ENCODE peak calls at places on chromosomes 13 and 19, in eight cellular contexts. One of them, this sample, is unnamed.

GRCh38 chr19:6752257-6753177 is 13.0 kb downstream of the TRIP10 start:
- DNase-seq in GM06990: no peak
- DNase-seq in body of pancreas: no peak
- DNase-seq in heart left ventricle: no peak
- DNase-seq in brain microvascular endothelial cell: no peak
- DNase-seq in AG10803: no peak
- DNase-seq in mammary epithelial cell: no peak
- DNase-seq in NB4: no peak
- DNase-seq in this sample: no peak

GRCh38 chr19:22600690-22601648 is 33.2 kb upstream of the ZNF492 start:
- DNase-seq in AG10803: no peak
- DNase-seq in NB4: no peak
- DNase-seq in body of pancreas: no peak
- DNase-seq in GM06990: no peak
- DNase-seq in brain microvascular endothelial cell: no peak
- DNase-seq in mammary epithelial cell: no peak
- DNase-seq in heart left ventricle: peak; percentile 24
- DNase-seq in this sample: no peak

GRCh38 chr19:16355293-16356043 is 30.8 kb downstream of the KLF2 start:
- DNase-seq in NB4: peak; percentile 92
- DNase-seq in mammary epithelial cell: peak; percentile 21
- DNase-seq in AG10803: no peak
- DNase-seq in body of pancreas: no peak
- DNase-seq in brain microvascular endothelial cell: peak; percentile 57
- DNase-seq in heart left ventricle: peak; percentile 76
- DNase-seq in GM06990: no peak
- DNase-seq in this sample: peak; percentile 33

GRCh38 chr19:35720648-35721047 is 2.8 kb downstream of the KMT2B start:
- DNase-seq in GM06990: no peak
- DNase-seq in brain microvascular endothelial cell: no peak
- DNase-seq in mammary epithelial cell: no peak
- DNase-seq in heart left ventricle: no peak
- DNase-seq in NB4: no peak
- DNase-seq in body of pancreas: no peak
- DNase-seq in AG10803: no peak
- DNase-seq in this sample: no peak

GRCh38 chr19:51511353-51511752 is 9.8 kb upstream of the SIGLEC12 start:
- DNase-seq in mammary epithelial cell: no peak
- DNase-seq in heart left ventricle: no peak
- DNase-seq in brain microvascular endothelial cell: no peak
- DNase-seq in body of pancreas: no peak
- DNase-seq in NB4: peak; percentile 50
- DNase-seq in AG10803: no peak
- DNase-seq in GM06990: no peak
- DNase-seq in this sample: peak; percentile 2

GRCh38 chr19:38869836-38870607 is 8.1 kb downstream of the RINL start:
- DNase-seq in heart left ventricle: peak; percentile 94
- DNase-seq in AG10803: peak; percentile 60
- DNase-seq in NB4: peak; percentile 66
- DNase-seq in GM06990: peak; percentile 93
- DNase-seq in mammary epithelial cell: peak; percentile 46
- DNase-seq in brain microvascular endothelial cell: peak; percentile 18
- DNase-seq in body of pancreas: peak; percentile 94
- DNase-seq in this sample: peak; percentile 63

GRCh38 chr19:1651061-1651547 is 1.3 kb downstream of the TCF3 start:
- DNase-seq in NB4: peak; percentile 58
- DNase-seq in mammary epithelial cell: no peak
- DNase-seq in AG10803: peak; percentile 12
- DNase-seq in heart left ventricle: peak; percentile 44
- DNase-seq in body of pancreas: no peak
- DNase-seq in GM06990: peak; percentile 86
- DNase-seq in brain microvascular endothelial cell: no peak
- DNase-seq in this sample: peak; percentile 48

GRCh38 chr19:11450570-11451326 is 15.3 kb downstream of the PRKCSH start:
- DNase-seq in brain microvascular endothelial cell: no peak
- DNase-seq in body of pancreas: no peak
- DNase-seq in mammary epithelial cell: no peak
- DNase-seq in AG10803: no peak
- DNase-seq in heart left ventricle: no peak
- DNase-seq in NB4: no peak
- DNase-seq in GM06990: no peak
- DNase-seq in this sample: no peak

GRCh38 chr19:29552454-29553280 is 26.9 kb downstream of the VSTM2B start:
- DNase-seq in GM06990: no peak
- DNase-seq in heart left ventricle: no peak
- DNase-seq in brain microvascular endothelial cell: no peak
- DNase-seq in AG10803: no peak
- DNase-seq in body of pancreas: no peak
- DNase-seq in mammary epithelial cell: no peak
- DNase-seq in NB4: no peak
- DNase-seq in this sample: no peak

GRCh38 chr13:24130134-24130792 is 30.3 kb upstream of the SPATA13 start:
- DNase-seq in brain microvascular endothelial cell: no peak
- DNase-seq in heart left ventricle: no peak
- DNase-seq in mammary epithelial cell: no peak
- DNase-seq in NB4: no peak
- DNase-seq in GM06990: no peak
- DNase-seq in AG10803: peak; percentile 11
- DNase-seq in body of pancreas: no peak
- DNase-seq in this sample: no peak

GRCh38 chr19:51726049-51726448 is 2.3 kb upstream of the HAS1 start:
- DNase-seq in GM06990: no peak
- DNase-seq in mammary epithelial cell: peak; percentile 100
- DNase-seq in heart left ventricle: peak; percentile 72
- DNase-seq in AG10803: peak; percentile 93
- DNase-seq in NB4: no peak
- DNase-seq in brain microvascular endothelial cell: peak; percentile 64
- DNase-seq in body of pancreas: no peak
- DNase-seq in this sample: peak; percentile 98

GRCh38 chr19:51440846-51441409 is 17.3 kb downstream of the SIGLEC8 start:
- DNase-seq in NB4: peak; percentile 62
- DNase-seq in heart left ventricle: no peak
- DNase-seq in mammary epithelial cell: no peak
- DNase-seq in AG10803: no peak
- DNase-seq in GM06990: no peak
- DNase-seq in brain microvascular endothelial cell: no peak
- DNase-seq in body of pancreas: no peak
- DNase-seq in this sample: peak; percentile 9

GRCh38 chr19:29515706-29516357 is 10.0 kb upstream of the VSTM2B start:
- DNase-seq in NB4: no peak
- DNase-seq in brain microvascular endothelial cell: no peak
- DNase-seq in heart left ventricle: peak; percentile 37
- DNase-seq in AG10803: no peak
- DNase-seq in body of pancreas: no peak
- DNase-seq in GM06990: no peak
- DNase-seq in mammary epithelial cell: no peak
- DNase-seq in this sample: no peak

GRCh38 chr19:6271721-6272410 is 7.9 kb downstream of the MLLT1 start:
- DNase-seq in body of pancreas: peak; percentile 71
- DNase-seq in mammary epithelial cell: no peak
- DNase-seq in AG10803: peak; percentile 89
- DNase-seq in NB4: no peak
- DNase-seq in brain microvascular endothelial cell: no peak
- DNase-seq in GM06990: no peak
- DNase-seq in heart left ventricle: peak; percentile 94
- DNase-seq in this sample: peak; percentile 56

GRCh38 chr13:40485611-40486517 is 180.6 kb downstream of the FOXO1 start:
- DNase-seq in NB4: no peak
- DNase-seq in heart left ventricle: no peak
- DNase-seq in body of pancreas: no peak
- DNase-seq in AG10803: no peak
- DNase-seq in brain microvascular endothelial cell: no peak
- DNase-seq in GM06990: peak; percentile 31
- DNase-seq in mammary epithelial cell: no peak
- DNase-seq in this sample: no peak

GRCh38 chr13:25137624-25137892 is 34.5 kb downstream of the AMER2 start:
- DNase-seq in body of pancreas: no peak
- DNase-seq in NB4: no peak
- DNase-seq in brain microvascular endothelial cell: no peak
- DNase-seq in heart left ventricle: no peak
- DNase-seq in AG10803: no peak
- DNase-seq in mammary epithelial cell: no peak
- DNase-seq in GM06990: no peak
- DNase-seq in this sample: no peak

DNA sequence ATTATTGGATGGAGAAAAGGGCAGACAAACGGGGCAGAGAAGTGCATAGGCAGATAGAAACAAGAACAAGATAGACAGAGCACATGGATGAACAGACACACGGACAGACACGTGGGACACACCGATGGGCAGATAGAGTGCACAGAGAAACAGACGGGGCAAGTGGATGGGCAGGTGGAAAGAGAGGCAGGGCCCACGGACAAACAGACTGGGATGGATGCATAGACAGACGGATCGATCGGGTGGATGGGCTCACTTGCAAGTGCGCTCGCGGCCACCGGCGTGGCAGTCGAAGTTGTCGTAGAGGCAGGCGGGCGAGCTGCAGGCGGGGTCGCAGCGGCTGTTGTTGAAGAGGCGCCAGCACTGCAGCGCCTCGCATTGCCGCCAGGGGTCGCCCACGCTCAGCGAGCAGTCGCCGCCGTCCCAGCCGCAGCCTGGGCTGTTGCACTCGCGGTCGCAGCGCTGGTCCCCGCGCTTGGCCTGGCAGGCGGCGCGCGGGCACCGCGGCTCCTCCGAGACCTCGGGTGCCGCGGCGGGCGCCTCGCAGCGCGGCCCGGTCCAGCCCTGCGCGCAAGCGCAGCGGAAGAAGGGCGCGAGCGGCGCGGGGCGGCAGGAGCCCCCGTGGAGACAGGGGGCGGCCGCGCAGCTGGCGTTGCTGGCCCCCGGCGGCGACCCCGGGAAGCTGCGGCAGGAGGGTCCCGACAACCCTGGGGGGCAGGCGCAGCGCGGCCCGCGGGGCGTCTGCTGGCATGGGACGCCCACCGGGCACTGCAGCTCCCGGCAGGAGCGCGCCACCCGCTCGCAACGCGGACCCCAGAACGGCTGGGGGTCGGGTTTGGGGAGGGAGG is 23.3 kb downstream of the NOTCH3 start:
- DNase-seq in NB4: peak; percentile 89
- DNase-seq in heart left ventricle: peak; percentile 93
- DNase-seq in mammary epithelial cell: peak; percentile 48
- DNase-seq in body of pancreas: peak; percentile 82
- DNase-seq in AG10803: peak; percentile 62
- DNase-seq in GM06990: peak; percentile 84
- DNase-seq in brain microvascular endothelial cell: peak; percentile 48
- DNase-seq in this sample: peak; percentile 70
- H3K4me3 ChIP-seq in NB4: no peak overlapping the region
- H3K4me3 ChIP-seq in heart left ventricle: peak overlapping the region; percentile 41
- H3K4me3 ChIP-seq in mammary epithelial cell: peak overlapping the region; percentile 35
- H3K4me3 ChIP-seq in body of pancreas: no peak overlapping the region
- H3K4me3 ChIP-seq in AG10803: no peak overlapping the region
- H3K4me3 ChIP-seq in GM06990: no peak overlapping the region
- H3K4me3 ChIP-seq in brain microvascular endothelial cell: peak overlapping the region; percentile 17
- H3K4me3 ChIP-seq in this sample: peak overlapping the region; percentile 28

GRCh38 chr13:71339010-71339409 is 528.0 kb downstream of the DACH1 start:
- DNase-seq in NB4: no peak
- DNase-seq in mammary epithelial cell: no peak
- DNase-seq in AG10803: no peak
- DNase-seq in brain microvascular endothelial cell: no peak
- DNase-seq in body of pancreas: no peak
- DNase-seq in heart left ventricle: no peak
- DNase-seq in GM06990: no peak
- DNase-seq in this sample: no peak

DNA sequence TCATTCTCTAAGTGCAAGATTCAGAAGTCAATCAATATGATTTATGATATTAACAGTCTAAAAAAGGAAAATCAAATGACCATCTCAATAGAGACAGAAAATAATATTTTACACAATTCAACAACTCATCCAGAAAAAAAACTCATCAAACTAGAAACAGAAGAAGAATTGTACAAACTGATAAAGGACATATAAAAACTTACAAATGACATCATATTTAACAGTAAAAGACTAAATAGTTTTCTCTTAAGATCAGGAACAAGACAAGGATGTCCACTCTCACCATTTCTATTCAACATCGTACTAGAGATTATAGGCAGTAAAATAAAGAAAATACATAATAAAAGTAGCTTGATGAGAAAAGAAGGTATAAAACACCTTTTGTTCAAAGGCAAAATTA is 527.3 kb downstream of the DACH1 start:
- DNase-seq in heart left ventricle: no peak
- DNase-seq in GM06990: no peak
- DNase-seq in body of pancreas: no peak
- DNase-seq in NB4: no peak
- DNase-seq in AG10803: no peak
- DNase-seq in brain microvascular endothelial cell: no peak
- DNase-seq in mammary epithelial cell: no peak
- DNase-seq in this sample: no peak
- TF ChIP-seq CTCF in heart left ventricle: no peak
- TF ChIP-seq CTCF in GM06990: no peak
- TF ChIP-seq CTCF in body of pancreas: no peak
- TF ChIP-seq CTCF in NB4: no peak
- TF ChIP-seq CTCF in AG10803: no peak
- TF ChIP-seq CTCF in brain microvascular endothelial cell: no peak
- TF ChIP-seq CTCF in mammary epithelial cell: no peak
- TF ChIP-seq CTCF in this sample: no peak

GRCh38 chr19:18558595-18558994 is 925 bp downstream of the KXD1 start:
- DNase-seq in NB4: no peak
- DNase-seq in GM06990: no peak
- DNase-seq in brain microvascular endothelial cell: no peak
- DNase-seq in mammary epithelial cell: no peak
- DNase-seq in heart left ventricle: no peak
- DNase-seq in body of pancreas: no peak
- DNase-seq in AG10803: no peak
- DNase-seq in this sample: no peak

GRCh38 chr19:18562086-18562485 is 4.4 kb downstream of the KXD1 start:
- DNase-seq in brain microvascular endothelial cell: no peak
- DNase-seq in GM06990: no peak
- DNase-seq in heart left ventricle: no peak
- DNase-seq in mammary epithelial cell: no peak
- DNase-seq in AG10803: peak; percentile 26
- DNase-seq in body of pancreas: no peak
- DNase-seq in NB4: no peak
- DNase-seq in this sample: no peak

GRCh38 chr19:18558202-18558555 is 509 bp downstream of the KXD1 start:
- DNase-seq in AG10803: no peak
- DNase-seq in mammary epithelial cell: no peak
- DNase-seq in NB4: no peak
- DNase-seq in GM06990: no peak
- DNase-seq in body of pancreas: no peak
- DNase-seq in heart left ventricle: no peak
- DNase-seq in brain microvascular endothelial cell: no peak
- DNase-seq in this sample: peak; percentile 19

GRCh38 chr19:18557474-18558201 is at the start of gene KXD1:
- DNase-seq in mammary epithelial cell: peak; percentile 94
- DNase-seq in NB4: peak; percentile 99
- DNase-seq in AG10803: peak; percentile 99
- DNase-seq in heart left ventricle: peak; percentile 98
- DNase-seq in brain microvascular endothelial cell: peak; percentile 98
- DNase-seq in body of pancreas: peak; percentile 98
- DNase-seq in GM06990: peak; percentile 99
- DNase-seq in this sample: peak; percentile 100

GRCh38 chr19:18559685-18560084 is 2.0 kb downstream of the KXD1 start:
- DNase-seq in brain microvascular endothelial cell: no peak
- DNase-seq in NB4: no peak
- DNase-seq in AG10803: no peak
- DNase-seq in GM06990: no peak
- DNase-seq in body of pancreas: no peak
- DNase-seq in mammary epithelial cell: no peak
- DNase-seq in heart left ventricle: no peak
- DNase-seq in this sample: no peak
- H3K4me3 ChIP-seq in brain microvascular endothelial cell: no peak overlapping the region
- H3K4me3 ChIP-seq in NB4: no peak overlapping the region
- H3K4me3 ChIP-seq in AG10803: no peak overlapping the region
- H3K4me3 ChIP-seq in GM06990: no peak overlapping the region
- H3K4me3 ChIP-seq in body of pancreas: no peak overlapping the region
- H3K4me3 ChIP-seq in mammary epithelial cell: no peak overlapping the region
- H3K4me3 ChIP-seq in heart left ventricle: no peak overlapping the region
- H3K4me3 ChIP-seq in this sample: no peak overlapping the region

GRCh38 chr19:18287836-18288772 is 6.7 kb upstream of the JUND start:
- DNase-seq in heart left ventricle: no peak
- DNase-seq in brain microvascular endothelial cell: no peak
- DNase-seq in body of pancreas: no peak
- DNase-seq in GM06990: no peak
- DNase-seq in NB4: no peak
- DNase-seq in mammary epithelial cell: no peak
- DNase-seq in AG10803: no peak
- DNase-seq in this sample: peak; percentile 78
- TF ChIP-seq CTCF in heart left ventricle: no peak
- TF ChIP-seq CTCF in brain microvascular endothelial cell: peak; percentile 29
- TF ChIP-seq CTCF in body of pancreas: no peak
- TF ChIP-seq CTCF in GM06990: no peak
- TF ChIP-seq CTCF in NB4: no peak
- TF ChIP-seq CTCF in mammary epithelial cell: no peak
- TF ChIP-seq CTCF in AG10803: no peak
- TF ChIP-seq CTCF in this sample: peak; percentile 39